ENCODE peak calls at places on chromosomes 2 and 18, in ten cellular contexts. S, C, N, D, H, M, Q, E, R and T are unnamed samples.

GRCh38 chr18:11567391-11567790 is 42.0 kb upstream of the SLC35G4 start:
- DNase-seq in S (no peak), C (no peak), N (no peak), D (peak; percentile 29), H (no peak), M (no peak), Q (no peak), E (no peak), R (no peak), T (no peak)

GRCh38 chr2:85772019-85772745 is 18.4 kb downstream of the ATOH8 start:
- DNase-seq in S (no peak), C (peak; percentile 100), N (peak; percentile 100), D (peak; percentile 75), H (no peak), M (peak; percentile 99), Q (peak; percentile 100), E (peak; percentile 99), R (peak; percentile 87), T (peak; percentile 96)

GRCh38 chr2:226643550-226644275 is 155.9 kb downstream of the IRS1 start:
- DNase-seq in S (no peak), C (no peak), N (no peak), D (no peak), H (no peak), M (no peak), Q (no peak), E (no peak), R (no peak), T (no peak)

GRCh38 chr18:26510337-26510736 is 38.0 kb downstream of the KCTD1 start:
- DNase-seq in S (no peak), C (no peak), N (no peak), D (no peak), H (no peak), M (no peak), Q (peak; percentile 47), E (no peak), R (no peak), T (no peak)

GRCh38 chr2:105235388-105236059 is 6.0 kb upstream of the GPR45 start:
- DNase-seq in S (peak; percentile 55), C (no peak), N (peak; percentile 87), D (peak; percentile 95), H (peak; percentile 65), M (peak; percentile 82), Q (peak; percentile 85), E (peak; percentile 81), R (peak; percentile 92), T (peak; percentile 81)

GRCh38 chr18:58505181-58505580 is 123.7 kb downstream of the ALPK2 start:
- DNase-seq in S (peak; percentile 43), C (no peak), N (no peak), D (no peak), H (no peak), M (no peak), Q (no peak), E (no peak), R (no peak), T (no peak)

GRCh38 chr2:10720306-10720705 is 1.1 kb upstream of the ATP6V1C2 start:
- DNase-seq in S (no peak), C (no peak), N (no peak), D (no peak), H (no peak), M (no peak), Q (no peak), E (no peak), R (no peak), T (no peak)

GRCh38 chr18:55998071-55998522 is 410.1 kb upstream of the TCF4 start:
- DNase-seq in S (no peak), C (no peak), N (peak; percentile 56), D (peak; percentile 72), H (no peak), M (no peak), Q (peak; percentile 53), E (peak; percentile 73), R (no peak), T (no peak)

GRCh38 chr2:102724016-102724490 is 37.8 kb upstream of the TMEM182 start:
- DNase-seq in S (no peak), C (no peak), N (no peak), D (no peak), H (no peak), M (no peak), Q (no peak), E (no peak), R (no peak), T (no peak)

GRCh38 chr18:2898131-2898640 is 51.4 kb downstream of the EMILIN2 start:
- DNase-seq in S (peak; percentile 44), C (peak; percentile 64), N (no peak), D (peak; percentile 68), H (no peak), M (no peak), Q (no peak), E (no peak), R (no peak), T (no peak)

GRCh38 chr2:121197369-121198091 is 87.5 kb downstream of the TFCP2L1 start:
- DNase-seq in S (no peak), C (peak; percentile 97), N (peak; percentile 46), D (no peak), H (no peak), M (no peak), Q (peak; percentile 63), E (peak; percentile 61), R (peak; percentile 39), T (peak; percentile 95)

GRCh38 chr18:36095936-36096519 is 28.7 kb upstream of the RPRD1A start:
- DNase-seq in S (peak; percentile 42), C (no peak), N (peak; percentile 85), D (no peak), H (no peak), M (no peak), Q (peak; percentile 84), E (no peak), R (no peak), T (no peak)

GRCh38 chr2:177251165-177251542 is 13.4 kb downstream of the NFE2L2 start:
- DNase-seq in S (no peak), C (no peak), N (no peak), D (no peak), H (no peak), M (no peak), Q (no peak), E (no peak), R (no peak), T (no peak)

GRCh38 chr2:40213071-40213470 is 238.8 kb downstream of the SLC8A1 start:
- DNase-seq in S (no peak), C (no peak), N (peak; percentile 22), D (no peak), H (no peak), M (no peak), Q (peak; percentile 38), E (no peak), R (no peak), T (no peak)

GRCh38 chr2:8193686-8194615 is 487.9 kb upstream of the ID2 start:
- DNase-seq in S (no peak), C (no peak), N (no peak), D (peak; percentile 86), H (no peak), M (no peak), Q (no peak), E (no peak), R (no peak), T (no peak)

GRCh38 chr2:233449071-233449901 is 95.0 kb downstream of the DGKD start:
- DNase-seq in S (no peak), C (peak; percentile 69), N (peak; percentile 52), D (peak; percentile 93), H (no peak), M (peak; percentile 69), Q (peak; percentile 75), E (peak; percentile 59), R (peak; percentile 47), T (peak; percentile 67)

GRCh38 chr2:73516033-73516432 is 126.2 kb downstream of the NAT8 start:
- DNase-seq in S (no peak), C (no peak), N (no peak), D (no peak), H (no peak), M (no peak), Q (no peak), E (no peak), R (no peak), T (no peak)

GRCh38 chr2:105556366-105556765 is 157.5 kb upstream of the FHL2 start:
- DNase-seq in S (no peak), C (no peak), N (no peak), D (peak; percentile 16), H (no peak), M (no peak), Q (no peak), E (no peak), R (no peak), T (no peak)

GRCh38 chr2:218260742-218261423 is at the start of gene GPBAR1:
- DNase-seq in S (no peak), C (peak; percentile 81), N (no peak), D (peak; percentile 88), H (no peak), M (no peak), Q (no peak), E (no peak), R (peak; percentile 54), T (peak; percentile 74)